ENCODE peak calls at places on chromosomes 3 and 15, in four cellular contexts. One of them, this sample, is unnamed.
A peak's percentile ranks its signal among the peaks of the same experiment; 100 is the strongest.

GRCh38 chr15:40308844-40309189 is 1.1 kb upstream of the PLCB2 start:
- DNase-seq in stomach: no peak
- DNase-seq in colonic mucosa: no peak
- DNase-seq in tibial nerve: no peak
- DNase-seq in this sample: peak; percentile 78

GRCh38 chr15:91942676-91943417 is 89.3 kb downstream of the SLCO3A1 start:
- DNase-seq in stomach: peak; percentile 72
- DNase-seq in colonic mucosa: peak; percentile 91
- DNase-seq in tibial nerve: peak; percentile 70
- DNase-seq in this sample: peak; percentile 89

GRCh38 chr15:31027948-31028586 is 36.6 kb upstream of the MTMR10 start:
- DNase-seq in stomach: no peak
- DNase-seq in colonic mucosa: no peak
- DNase-seq in tibial nerve: no peak
- DNase-seq in this sample: no peak

GRCh38 chr15:49131403-49131802 is 24.0 kb downstream of the COPS2 start:
- DNase-seq in stomach: no peak
- DNase-seq in colonic mucosa: no peak
- DNase-seq in tibial nerve: no peak
- DNase-seq in this sample: no peak

GRCh38 chr3:36992806-36993325 is at the start of gene EPM2AIP1:
- DNase-seq in stomach: no peak
- DNase-seq in colonic mucosa: no peak
- DNase-seq in tibial nerve: no peak
- DNase-seq in this sample: peak; percentile 100

GRCh38 chr15:81480645-81481053 is 106.6 kb upstream of the TMC3 start:
- DNase-seq in stomach: no peak
- DNase-seq in colonic mucosa: peak; percentile 50
- DNase-seq in tibial nerve: no peak
- DNase-seq in this sample: no peak

GRCh38 chr3:117035785-117036184 is 326.2 kb downstream of the TUSC7 start:
- DNase-seq in stomach: no peak
- DNase-seq in colonic mucosa: peak; percentile 20
- DNase-seq in tibial nerve: no peak
- DNase-seq in this sample: no peak

GRCh38 chr3:43692971-43693370 is 2.2 kb downstream of the ABHD5 start:
- DNase-seq in stomach: no peak
- DNase-seq in colonic mucosa: no peak
- DNase-seq in tibial nerve: no peak
- DNase-seq in this sample: no peak

GRCh38 chr15:73568881-73569280 is 64.3 kb downstream of the NPTN start:
- DNase-seq in stomach: no peak
- DNase-seq in colonic mucosa: no peak
- DNase-seq in tibial nerve: no peak
- DNase-seq in this sample: no peak

GRCh38 chr3:149507491-149508324 is 33.2 kb downstream of the TM4SF4 start:
- DNase-seq in stomach: no peak
- DNase-seq in colonic mucosa: no peak
- DNase-seq in tibial nerve: no peak
- DNase-seq in this sample: no peak

GRCh38 chr3:30649572-30650310 is 43.3 kb downstream of the TGFBR2 start:
- DNase-seq in stomach: no peak
- DNase-seq in colonic mucosa: no peak
- DNase-seq in tibial nerve: no peak
- DNase-seq in this sample: no peak

GRCh38 chr3:55201729-55202128 is 273.9 kb upstream of the LRTM1 start:
- DNase-seq in stomach: no peak
- DNase-seq in colonic mucosa: no peak
- DNase-seq in tibial nerve: no peak
- DNase-seq in this sample: no peak

GRCh38 chr3:194867270-194867983 is 181.7 kb downstream of the FAM43A start:
- DNase-seq in stomach: peak; percentile 57
- DNase-seq in colonic mucosa: peak; percentile 70
- DNase-seq in tibial nerve: no peak
- DNase-seq in this sample: no peak

GRCh38 chr3:174440350-174440716 is 418.8 kb upstream of the NAALADL2 start:
- DNase-seq in stomach: no peak
- DNase-seq in colonic mucosa: peak; percentile 33
- DNase-seq in tibial nerve: no peak
- DNase-seq in this sample: no peak

GRCh38 chr3:164608554-164609276 is 469.6 kb downstream of the SI start:
- DNase-seq in stomach: no peak
- DNase-seq in colonic mucosa: no peak
- DNase-seq in tibial nerve: no peak
- DNase-seq in this sample: no peak

GRCh38 chr3:197446713-197447455 is 108.9 kb downstream of the BDH1 start:
- DNase-seq in stomach: no peak
- DNase-seq in colonic mucosa: no peak
- DNase-seq in tibial nerve: no peak
- DNase-seq in this sample: no peak

GRCh38 chr3:33313331-33313730 is 36.1 kb downstream of the FBXL2 start:
- DNase-seq in stomach: no peak
- DNase-seq in colonic mucosa: no peak
- DNase-seq in tibial nerve: no peak
- DNase-seq in this sample: no peak

GRCh38 chr3:131329774-131330173 is 51.8 kb upstream of the NUDT16 start:
- DNase-seq in stomach: no peak
- DNase-seq in colonic mucosa: no peak
- DNase-seq in tibial nerve: no peak
- DNase-seq in this sample: no peak

GRCh38 chr3:125123906-125124305 is 68.1 kb upstream of the HEG1 start:
- DNase-seq in stomach: no peak
- DNase-seq in colonic mucosa: no peak
- DNase-seq in tibial nerve: no peak
- DNase-seq in this sample: no peak

GRCh38 chr3:56494679-56495322 is 26.5 kb upstream of the ERC2 start:
- DNase-seq in stomach: peak; percentile 78
- DNase-seq in colonic mucosa: peak; percentile 84
- DNase-seq in tibial nerve: peak; percentile 41
- DNase-seq in this sample: peak; percentile 85

GRCh38 chr3:45011756-45012441 is 14.2 kb upstream of the CLEC3B start:
- DNase-seq in stomach: peak; percentile 39
- DNase-seq in colonic mucosa: no peak
- DNase-seq in tibial nerve: no peak
- DNase-seq in this sample: no peak

GRCh38 chr3:43773273-43774104 is 82.8 kb downstream of the ABHD5 start:
- DNase-seq in stomach: peak; percentile 38
- DNase-seq in colonic mucosa: no peak
- DNase-seq in tibial nerve: no peak
- DNase-seq in this sample: no peak

GRCh38 chr3:51304230-51304629 is 80.9 kb upstream of the MANF start:
- DNase-seq in stomach: no peak
- DNase-seq in colonic mucosa: no peak
- DNase-seq in tibial nerve: no peak
- DNase-seq in this sample: no peak

GRCh38 chr3:13705702-13706280 is 156.9 kb downstream of the FBLN2 start:
- DNase-seq in stomach: peak; percentile 7
- DNase-seq in colonic mucosa: no peak
- DNase-seq in tibial nerve: no peak
- DNase-seq in this sample: peak; percentile 9

GRCh38 chr3:188001052-188001567 is 152.8 kb upstream of the LPP start:
- DNase-seq in stomach: no peak
- DNase-seq in colonic mucosa: no peak
- DNase-seq in tibial nerve: no peak
- DNase-seq in this sample: peak; percentile 64

GRCh38 chr15:100689500-100689899 is 87.1 kb downstream of the ASB7 start:
- DNase-seq in stomach: no peak
- DNase-seq in colonic mucosa: peak; percentile 10
- DNase-seq in tibial nerve: no peak
- DNase-seq in this sample: no peak

GRCh38 chr15:101267320-101268104 is 9.8 kb downstream of the SELENOS start:
- DNase-seq in stomach: no peak
- DNase-seq in colonic mucosa: peak; percentile 49
- DNase-seq in tibial nerve: no peak
- DNase-seq in this sample: no peak

GRCh38 chr15:31098953-31099740 is 2.4 kb downstream of the TRPM1 start:
- DNase-seq in stomach: no peak
- DNase-seq in colonic mucosa: no peak
- DNase-seq in tibial nerve: no peak
- DNase-seq in this sample: no peak

GRCh38 chr15:72033711-72034110 is 84.2 kb downstream of the MYO9A start:
- DNase-seq in stomach: no peak
- DNase-seq in colonic mucosa: no peak
- DNase-seq in tibial nerve: no peak
- DNase-seq in this sample: no peak
- H3K4me3 ChIP-seq in stomach: no peak overlapping the region
- H3K4me3 ChIP-seq in colonic mucosa: no peak overlapping the region
- H3K4me3 ChIP-seq in tibial nerve: no peak overlapping the region
- H3K4me3 ChIP-seq in this sample: no peak overlapping the region

GRCh38 chr3:9679476-9680097 is 24.0 kb upstream of the CPNE9 start:
- DNase-seq in stomach: no peak
- DNase-seq in colonic mucosa: no peak
- DNase-seq in tibial nerve: no peak
- DNase-seq in this sample: no peak
- H3K36me3 ChIP-seq in stomach: peaks cover 100% of the 10 kb centered on the region
- H3K36me3 ChIP-seq in colonic mucosa: peaks cover 32% of the 10 kb centered on the region
- H3K36me3 ChIP-seq in tibial nerve: peaks cover 64% of the 10 kb centered on the region
- H3K36me3 ChIP-seq in this sample: no peaks in the 10 kb centered on the region

GRCh38 chr3:16290827-16291196 is 25.8 kb downstream of the OXNAD1 start:
- DNase-seq in stomach: no peak
- DNase-seq in colonic mucosa: no peak
- DNase-seq in tibial nerve: no peak
- DNase-seq in this sample: no peak

GRCh38 chr3:16290007-16290826 is 25.2 kb downstream of the OXNAD1 start:
- DNase-seq in stomach: peak; percentile 33
- DNase-seq in colonic mucosa: peak; percentile 65
- DNase-seq in tibial nerve: no peak
- DNase-seq in this sample: no peak

GRCh38 chr3:16286672-16287604 is 21.9 kb downstream of the OXNAD1 start:
- DNase-seq in stomach: no peak
- DNase-seq in colonic mucosa: no peak
- DNase-seq in tibial nerve: no peak
- DNase-seq in this sample: no peak

GRCh38 chr3:16289144-16289889 is 24.3 kb downstream of the OXNAD1 start:
- DNase-seq in stomach: no peak
- DNase-seq in colonic mucosa: no peak
- DNase-seq in tibial nerve: no peak
- DNase-seq in this sample: no peak

GRCh38 chr3:16288664-16289063 is 23.7 kb downstream of the OXNAD1 start:
- DNase-seq in stomach: no peak
- DNase-seq in colonic mucosa: no peak
- DNase-seq in tibial nerve: no peak
- DNase-seq in this sample: no peak
- H3K27ac ChIP-seq in stomach: peak overlapping the region; percentile 16
- H3K27ac ChIP-seq in colonic mucosa: no peak overlapping the region
- H3K27ac ChIP-seq in tibial nerve: no peak overlapping the region
- H3K27ac ChIP-seq in this sample: no peak overlapping the region

DNA sequence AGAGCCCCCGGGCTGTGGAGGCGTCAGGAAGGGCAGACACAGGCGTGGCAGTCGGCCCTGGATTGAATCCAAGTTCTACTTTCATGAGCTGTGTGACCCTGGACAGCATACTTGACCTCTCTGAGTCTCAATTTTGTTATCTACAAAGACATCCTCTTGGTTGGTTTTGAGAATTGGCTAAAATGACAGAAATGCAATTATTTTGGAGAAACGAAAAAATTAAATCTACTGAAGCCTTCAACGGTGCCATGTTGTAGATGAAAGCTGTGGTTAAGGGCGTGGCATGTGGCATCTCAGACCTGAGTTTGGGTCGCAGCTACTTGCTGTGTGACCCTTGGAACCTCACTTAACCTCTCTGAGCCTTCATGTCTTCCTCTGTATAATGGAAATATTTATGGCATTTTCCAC is 102.3 kb upstream of the TLE3 start:
- DNase-seq in stomach: no peak
- DNase-seq in colonic mucosa: no peak
- DNase-seq in tibial nerve: no peak
- DNase-seq in this sample: no peak
- H3K4me3 ChIP-seq in stomach: no peak overlapping the region
- H3K4me3 ChIP-seq in colonic mucosa: no peak overlapping the region
- H3K4me3 ChIP-seq in tibial nerve: no peak overlapping the region
- H3K4me3 ChIP-seq in this sample: no peak overlapping the region

GRCh38 chr3:127570520-127570919 is 20.0 kb downstream of the TPRA1 start:
- DNase-seq in stomach: no peak
- DNase-seq in colonic mucosa: no peak
- DNase-seq in tibial nerve: no peak
- DNase-seq in this sample: no peak

GRCh38 chr3:127573401-127573800 is 17.1 kb downstream of the TPRA1 start:
- DNase-seq in stomach: no peak
- DNase-seq in colonic mucosa: no peak
- DNase-seq in tibial nerve: no peak
- DNase-seq in this sample: no peak

GRCh38 chr3:127573916-127574315 is 16.6 kb downstream of the TPRA1 start:
- DNase-seq in stomach: no peak
- DNase-seq in colonic mucosa: no peak
- DNase-seq in tibial nerve: no peak
- DNase-seq in this sample: no peak

GRCh38 chr3:127572735-127573134 is 17.8 kb downstream of the TPRA1 start:
- DNase-seq in stomach: no peak
- DNase-seq in colonic mucosa: no peak
- DNase-seq in tibial nerve: no peak
- DNase-seq in this sample: no peak

GRCh38 chr3:127572186-127572585 is 18.3 kb downstream of the TPRA1 start:
- DNase-seq in stomach: no peak
- DNase-seq in colonic mucosa: no peak
- DNase-seq in tibial nerve: no peak
- DNase-seq in this sample: peak; percentile 68
- H3K36me3 ChIP-seq in stomach: peaks cover 73% of the 10 kb centered on the region
- H3K36me3 ChIP-seq in colonic mucosa: peaks cover 10% of the 10 kb centered on the region
- H3K36me3 ChIP-seq in tibial nerve: peaks cover 14% of the 10 kb centered on the region
- H3K36me3 ChIP-seq in this sample: no peaks in the 10 kb centered on the region

GRCh38 chr3:58271901-58272501 is 34.0 kb upstream of the RPP14 start:
- DNase-seq in stomach: peak; percentile 34
- DNase-seq in colonic mucosa: peak; percentile 50
- DNase-seq in tibial nerve: no peak
- DNase-seq in this sample: peak; percentile 90
- H3K27ac ChIP-seq in stomach: peak overlapping the region; percentile 30
- H3K27ac ChIP-seq in colonic mucosa: peak overlapping the region; percentile 44
- H3K27ac ChIP-seq in tibial nerve: no peak overlapping the region
- H3K27ac ChIP-seq in this sample: peak overlapping the region; percentile 53

DNA sequence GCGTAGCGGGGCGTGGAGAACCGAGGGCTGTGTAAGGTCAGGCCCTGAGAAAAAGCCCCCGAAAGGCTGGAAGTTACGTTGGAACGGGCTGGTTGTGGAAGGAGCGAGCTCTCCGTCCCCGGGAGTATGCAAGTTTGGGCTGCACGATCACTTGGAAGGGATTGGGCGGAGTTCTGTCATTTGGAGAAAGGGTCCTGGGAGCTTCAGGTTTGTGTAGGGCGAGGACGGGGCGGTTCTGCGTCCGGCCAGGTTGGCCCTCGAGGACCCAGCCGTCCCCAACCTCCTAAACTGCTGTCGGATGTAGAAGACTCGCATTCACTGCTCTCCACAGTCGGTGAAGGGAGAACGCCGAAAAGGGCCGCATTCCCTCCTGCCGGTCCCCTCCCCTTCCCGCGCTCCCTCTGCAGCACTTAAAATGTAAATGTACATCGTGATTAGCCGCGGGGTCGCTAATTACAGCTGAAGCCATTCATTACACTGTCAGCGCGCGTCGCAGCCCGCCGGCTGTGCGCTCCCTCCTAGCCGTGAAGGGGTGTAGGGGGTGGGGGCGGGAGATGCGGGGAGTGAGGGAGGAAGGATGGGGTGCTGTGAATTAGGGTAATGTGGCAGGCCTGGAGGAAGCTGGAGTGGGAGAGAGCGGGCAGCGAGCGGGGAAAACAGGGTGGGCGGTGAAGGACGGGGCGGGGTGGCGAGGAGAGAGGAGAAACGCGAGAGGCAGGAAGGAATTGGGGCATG is 2.5 kb upstream of the RPP25 start:
- DNase-seq in stomach: no peak
- DNase-seq in colonic mucosa: peak; percentile 41
- DNase-seq in tibial nerve: no peak
- DNase-seq in this sample: no peak
- H3K4me3 ChIP-seq in stomach: peak overlapping the region; percentile 79
- H3K4me3 ChIP-seq in colonic mucosa: peak overlapping the region; percentile 69
- H3K4me3 ChIP-seq in tibial nerve: peak overlapping the region; percentile 79
- H3K4me3 ChIP-seq in this sample: peak overlapping the region; percentile 54